ENCODE peak calls at places on chromosomes 7 and 10, in four cellular contexts. Z, T, P and W are unnamed samples.

GRCh38 chr10:65950075-65950474 is 975.8 kb upstream of the LRRTM3 start:
- DNase-seq in Z (no peak), T (no peak), P (no peak), W (no peak)

GRCh38 chr7:4215176-4215720 is 466.8 kb upstream of the FOXK1 start:
- DNase-seq in Z (no peak), T (no peak), P (no peak), W (no peak)

GRCh38 chr10:43190775-43191174 is 52.5 kb downstream of the CSGALNACT2 start:
- DNase-seq in Z (no peak), T (no peak), P (no peak), W (peak)

GRCh38 chr10:63430999-63431356 is 34.8 kb downstream of the JMJD1C start:
- DNase-seq in Z (no peak), T (no peak), P (no peak), W (no peak)

GRCh38 chr7:121279060-121279620 is 49.7 kb upstream of the WNT16 start:
- DNase-seq in Z (no peak), T (no peak), P (no peak), W (no peak)

GRCh38 chr10:11162828-11163599 is 145.3 kb downstream of the CELF2 start:
- DNase-seq in Z (peak), T (no peak), P (peak), W (no peak)

GRCh38 chr10:131670341-131670740 is 230.5 kb upstream of the PPP2R2D start:
- DNase-seq in Z (no peak), T (no peak), P (no peak), W (no peak)

GRCh38 chr7:10720042-10720441 is 253.6 kb upstream of the PHF14 start:
- DNase-seq in Z (no peak), T (no peak), P (no peak), W (no peak)

GRCh38 chr7:129498021-129498420 is 4.3 kb upstream of the SMKR1 start:
- DNase-seq in Z (no peak), T (no peak), P (no peak), W (no peak)

GRCh38 chr7:93148135-93148534 is at the start of gene SAMD9L:
- DNase-seq in Z (no peak), T (no peak), P (no peak), W (peak)

GRCh38 chr7:155299539-155300202 is 2.0 kb downstream of the INSIG1 start:
- DNase-seq in Z (peak), T (no peak), P (no peak), W (no peak)

GRCh38 chr10:95308389-95309302 is 17.8 kb upstream of the PDLIM1 start:
- DNase-seq in Z (peak), T (no peak), P (no peak), W (peak)

GRCh38 chr7:45939574-45939973 is 18.5 kb upstream of the IGFBP3 start:
- DNase-seq in Z (no peak), T (no peak), P (no peak), W (no peak)

GRCh38 chr7:131108212-131108980 is 219.3 kb upstream of the MKLN1 start:
- DNase-seq in Z (peak), T (no peak), P (no peak), W (peak)

GRCh38 chr7:98423043-98423442 is 22.2 kb upstream of the BAIAP2L1 start:
- DNase-seq in Z (peak), T (peak), P (no peak), W (peak)

GRCh38 chr10:109456566-109457361 is 466.5 kb downstream of the XPNPEP1 start:
- DNase-seq in Z (no peak), T (peak), P (no peak), W (no peak)

GRCh38 chr7:104552102-104552501 is 223.7 kb downstream of the LHFPL3 start:
- DNase-seq in Z (peak), T (no peak), P (no peak), W (peak)

GRCh38 chr10:61904711-61905445 is 3.4 kb downstream of the ARID5B start:
- DNase-seq in Z (peak), T (peak), P (peak), W (peak)

GRCh38 chr7:20562461-20562860 is 53.0 kb upstream of the ABCB5 start:
- DNase-seq in Z (no peak), T (no peak), P (no peak), W (no peak)

GRCh38 chr10:5942001-5942400 is 35.3 kb downstream of the IL15RA start:
- DNase-seq in Z (no peak), T (no peak), P (no peak), W (no peak)

GRCh38 chr7:122970740-122971725 is 24.5 kb downstream of the TAS2R16 start:
- DNase-seq in Z (no peak), T (no peak), P (no peak), W (no peak)
- TF ChIP-seq RCOR1 in Z (no peak), T (no peak), P (no peak), W (no peak)

DNA sequence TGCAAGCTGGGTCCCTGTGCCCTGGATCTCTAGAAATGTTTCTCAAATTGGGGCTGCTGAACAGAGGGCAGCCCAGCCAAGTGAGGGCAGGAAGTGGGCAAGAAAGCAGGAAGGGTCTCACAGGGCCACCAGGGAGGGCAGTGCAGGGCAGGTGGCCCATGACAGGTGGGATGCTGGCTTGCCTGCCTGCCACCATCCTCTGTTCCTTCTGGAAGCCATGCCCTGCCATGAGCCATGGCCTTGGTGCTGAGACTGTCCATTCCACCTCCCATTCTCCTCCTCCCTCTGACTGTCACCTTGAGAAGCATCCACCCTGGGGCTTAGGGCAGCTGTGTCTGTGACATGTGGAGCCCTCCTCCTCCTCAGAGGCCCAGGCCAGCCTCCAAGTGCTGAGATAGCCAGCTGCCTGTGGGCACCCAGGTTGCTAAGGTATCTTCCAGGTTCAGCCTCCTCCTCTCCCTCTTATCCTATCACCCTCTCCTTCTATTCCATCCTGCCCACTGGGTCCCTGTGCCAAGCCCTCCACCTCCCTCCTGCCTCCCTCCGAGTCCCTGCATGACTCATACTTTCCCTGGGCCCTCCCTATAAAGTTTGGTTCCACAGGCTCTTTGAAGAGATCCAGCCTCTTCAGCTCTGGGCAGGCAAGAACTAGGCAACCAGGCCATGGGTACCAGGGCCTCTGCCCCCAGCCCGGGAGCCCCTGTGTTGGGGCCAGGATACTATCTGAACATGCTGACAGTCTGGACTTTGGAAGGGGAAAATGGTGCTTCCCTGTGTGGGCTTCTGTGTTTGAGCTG is 1.3 kb downstream of the VSIR start:
- DNase-seq in Z (peak), T (no peak), P (no peak), W (peak)
- H3K9ac ChIP-seq in Z (no peak), T (no peak), P (peak), W (peak)

GRCh38 chr7:23472556-23472955 is 2.3 kb upstream of the IGF2BP3 start:
- DNase-seq in Z (no peak), T (no peak), P (no peak), W (no peak)
- TF ChIP-seq RCOR1 in Z (no peak), T (no peak), P (no peak), W (no peak)

DNA sequence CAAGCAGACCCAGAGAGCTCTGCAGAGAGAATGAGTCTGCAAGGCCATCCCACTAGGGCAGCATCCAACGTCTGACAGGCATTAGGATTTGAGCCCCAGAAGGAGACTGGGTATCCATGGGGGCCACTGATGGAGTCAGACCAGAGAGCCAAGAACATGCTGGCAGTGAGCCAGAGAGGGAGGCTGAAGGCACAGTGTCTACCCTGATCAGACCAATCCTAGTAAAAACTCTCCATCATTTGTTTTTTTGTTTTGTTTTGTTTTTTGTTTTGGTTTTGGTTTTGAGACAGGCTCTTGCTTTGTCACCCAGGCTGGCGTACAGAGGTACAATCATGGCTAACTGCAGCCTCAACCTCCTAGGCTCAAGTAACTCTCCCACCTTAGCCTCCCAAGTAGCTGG is 133.1 kb upstream of the LYZL2 start:
- DNase-seq in Z (no peak), T (no peak), P (no peak), W (no peak)
- H3K9ac ChIP-seq in Z (no peak), T (no peak), P (no peak), W (no peak)

GRCh38 chr10:124522903-124523260 is 61.3 kb downstream of the LHPP start:
- DNase-seq in Z (no peak), T (no peak), P (no peak), W (no peak)

GRCh38 chr10:124524991-124525653 is 63.5 kb downstream of the LHPP start:
- DNase-seq in Z (no peak), T (peak), P (no peak), W (no peak)

GRCh38 chr10:124522131-124522902 is 60.7 kb downstream of the LHPP start:
- DNase-seq in Z (no peak), T (no peak), P (no peak), W (no peak)

GRCh38 chr10:124523886-124524285 is 62.3 kb downstream of the LHPP start:
- DNase-seq in Z (no peak), T (no peak), P (no peak), W (no peak)

DNA sequence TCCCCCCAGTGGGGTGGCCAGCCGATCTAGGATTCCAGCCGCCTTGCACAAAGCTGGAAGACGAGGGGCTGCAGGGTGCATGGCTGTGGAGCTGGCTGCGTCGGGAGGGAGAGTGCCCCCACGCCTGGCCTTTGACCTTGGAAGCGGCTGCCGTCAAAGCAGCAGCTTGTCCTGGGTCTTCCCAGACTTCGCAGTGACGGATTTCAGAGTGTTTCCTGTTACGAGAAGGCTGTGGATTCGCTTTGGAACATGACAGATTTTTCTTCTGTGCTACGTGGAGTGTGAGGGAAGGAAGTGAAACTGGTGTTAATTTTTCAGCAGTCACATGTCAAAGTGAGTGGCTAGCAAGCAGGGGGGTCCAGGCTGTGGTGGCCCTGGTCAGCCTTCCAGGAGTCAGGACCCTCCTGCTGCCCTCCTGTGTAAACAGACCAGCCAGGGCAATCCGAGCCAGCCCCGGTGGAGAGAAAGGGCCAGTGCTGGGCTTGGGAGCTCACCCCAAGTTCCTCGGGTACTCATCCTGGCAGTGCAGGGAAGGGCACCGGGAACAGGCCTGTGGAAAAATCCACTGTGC is 61.8 kb downstream of the LHPP start:
- DNase-seq in Z (no peak), T (no peak), P (no peak), W (no peak)
- TF ChIP-seq RCOR1 in Z (no peak), T (no peak), P (no peak), W (no peak)

GRCh38 chr7:74572301-74573090 is 85.0 kb upstream of the GTF2I start:
- DNase-seq in Z (no peak), T (no peak), P (no peak), W (no peak)

GRCh38 chr7:74573499-74573898 is 84.0 kb upstream of the GTF2I start:
- DNase-seq in Z (no peak), T (peak), P (no peak), W (no peak)

GRCh38 chr7:74579800-74580685 is 77.5 kb upstream of the GTF2I start:
- DNase-seq in Z (no peak), T (no peak), P (no peak), W (peak)

GRCh38 chr7:74575083-74575803 is 82.3 kb upstream of the GTF2I start:
- DNase-seq in Z (peak), T (no peak), P (no peak), W (peak)

DNA sequence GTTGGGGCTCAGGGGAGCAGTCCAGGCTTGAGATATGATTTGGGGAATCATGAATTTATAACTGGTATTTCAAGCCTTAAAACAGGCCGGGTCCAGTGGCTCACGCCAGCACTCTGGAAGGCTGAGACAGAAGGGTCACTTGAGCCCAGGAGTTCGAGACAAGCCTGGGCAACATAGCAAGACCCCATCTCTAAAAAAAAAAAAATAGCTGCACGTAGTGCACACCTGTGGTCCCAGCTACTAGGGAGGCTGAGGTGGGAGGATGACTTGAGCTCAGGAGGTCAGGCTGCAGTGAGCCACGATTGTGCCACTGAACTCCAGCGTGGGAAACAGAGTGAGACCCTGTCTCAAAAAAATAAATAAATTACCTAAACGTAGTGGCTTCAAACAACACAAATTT is 81.7 kb upstream of the GTF2I start:
- DNase-seq in Z (no peak), T (no peak), P (no peak), W (no peak)
- H3K9ac ChIP-seq in Z (no peak), T (no peak), P (no peak), W (no peak)

DNA sequence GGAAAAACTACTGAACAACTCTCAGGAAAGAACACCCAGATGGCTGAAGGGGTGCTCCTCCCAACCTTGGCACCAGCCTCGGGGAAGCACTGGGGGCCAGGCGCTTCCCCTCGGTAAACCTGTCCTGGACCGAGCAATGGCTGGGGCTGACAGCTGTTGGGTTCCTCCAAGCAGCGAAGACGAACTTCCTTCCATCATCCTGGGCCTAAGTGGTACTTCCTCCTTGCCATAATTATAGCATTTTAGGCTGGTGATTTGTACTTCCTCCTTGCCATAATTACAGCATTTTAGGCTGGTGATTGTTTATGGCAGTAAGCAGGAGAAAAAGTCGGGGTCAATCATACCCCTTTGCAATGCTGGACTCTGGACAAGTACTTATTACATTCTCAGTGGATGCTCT is 69.3 kb downstream of the MYOF start:
- DNase-seq in Z (no peak), T (no peak), P (no peak), W (no peak)
- TF ChIP-seq RCOR1 in Z (no peak), T (no peak), P (no peak), W (no peak)

DNA sequence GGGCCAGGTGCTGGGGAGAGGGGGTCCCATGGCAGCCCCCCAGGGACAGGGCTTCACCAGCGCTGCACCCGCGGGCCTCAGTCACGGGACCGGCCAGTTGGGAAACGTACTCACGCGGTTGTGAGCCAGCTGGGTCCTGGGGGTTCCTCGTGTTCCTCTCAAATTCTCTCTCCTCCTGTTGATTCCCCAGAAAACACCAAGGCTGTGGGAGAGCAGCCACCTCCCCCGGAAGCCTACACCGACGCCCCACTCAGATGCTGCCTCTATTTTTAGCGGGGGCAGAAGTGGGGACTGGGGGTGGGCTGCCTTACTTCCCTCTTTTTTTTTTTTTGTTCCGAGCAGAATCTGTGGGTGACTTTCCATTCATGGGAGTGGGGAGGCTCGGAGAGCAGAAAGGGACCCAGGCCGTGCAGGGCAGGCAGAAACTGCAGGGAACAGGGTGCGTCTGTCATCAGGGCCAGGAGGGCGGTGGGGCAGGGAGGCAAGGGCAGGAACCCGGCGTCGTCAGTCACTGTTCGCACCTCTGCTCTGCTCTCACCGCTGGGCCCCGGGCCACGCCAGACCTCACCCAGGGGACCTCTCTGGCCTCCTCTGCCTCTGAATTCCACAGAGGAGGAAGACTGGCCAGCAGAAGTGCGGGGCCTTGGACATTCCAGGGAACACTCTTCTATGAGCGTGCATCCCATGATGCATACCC is 63.1 kb downstream of the CARD11 start:
- DNase-seq in Z (no peak), T (no peak), P (no peak), W (no peak)
- H3K9ac ChIP-seq in Z (no peak), T (no peak), P (peak), W (no peak)

GRCh38 chr7:33108591-33108930 is 643 bp downstream of the RP9 start:
- DNase-seq in Z (peak), T (peak), P (no peak), W (no peak)
- TF ChIP-seq RCOR1 in Z (no peak), T (no peak), P (no peak), W (no peak)

DNA sequence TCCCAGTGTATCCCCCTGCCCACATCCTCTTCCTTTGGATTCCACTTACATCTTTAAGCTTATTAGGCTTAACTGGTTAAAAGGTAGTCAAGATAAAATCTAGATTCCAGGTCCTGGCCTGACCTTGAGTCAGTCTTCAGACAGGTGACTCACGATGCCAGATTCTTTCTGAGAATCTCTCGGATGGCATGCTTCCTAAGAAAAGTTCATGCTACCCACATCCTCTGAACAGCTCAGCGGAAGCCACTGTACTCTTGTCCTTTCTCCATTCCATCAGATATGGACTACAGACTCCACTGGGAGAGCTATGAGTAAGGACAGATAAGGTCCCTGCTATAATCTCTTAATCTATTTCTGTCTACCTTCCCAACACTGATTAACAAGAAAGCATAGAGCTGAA is 43.4 kb downstream of the DNMBP start:
- DNase-seq in Z (peak), T (peak), P (no peak), W (peak)
- H3K9ac ChIP-seq in Z (no peak), T (peak), P (no peak), W (no peak)